ENCODE peak calls at places on chromosomes 11 and 22, in four cellular contexts. E is mucosa of descending colon, Y is brain microvascular endothelial cell, Q is osteocyte. A is an unnamed sample.

GRCh38 chr11:121881806-121882205 is 234.2 kb downstream of the BLID start:
- DNase-seq in Y (peak; percentile 54), E (no peak), Q (no peak), A (peak; percentile 87)

GRCh38 chr11:34749666-34750659 is 129.1 kb downstream of the EHF start:
- DNase-seq in E (no peak), Y (peak; percentile 74), Q (no peak), A (peak; percentile 31)

GRCh38 chr22:48407256-48407955 is 1420.3 kb downstream of the BRD1 start:
- DNase-seq in Q (peak; percentile 23), Y (no peak), E (no peak), A (no peak)

GRCh38 chr11:74141908-74142307 is 28.9 kb downstream of the C2CD3 start:
- DNase-seq in Q (no peak), E (no peak), Y (no peak), A (no peak)

GRCh38 chr11:33044281-33044680 is 4.9 kb downstream of the TCP11L1 start:
- DNase-seq in E (no peak), Q (no peak), Y (no peak), A (no peak)

GRCh38 chr22:50310209-50310722 is 2.8 kb upstream of the PLXNB2 start:
- DNase-seq in E (peak; percentile 24), Q (no peak), Y (no peak), A (no peak)

GRCh38 chr11:83220279-83220678 is 26.8 kb downstream of the ANKRD42 start:
- DNase-seq in Y (no peak), Q (no peak), E (no peak), A (no peak)

GRCh38 chr11:61647529-61647928 is 32.7 kb upstream of the DAGLA start:
- DNase-seq in Y (no peak), Q (no peak), E (no peak), A (no peak)

GRCh38 chr11:71490731-71491390 is 36.2 kb upstream of the KRTAP5-7 start:
- DNase-seq in Q (peak; percentile 80), E (no peak), Y (no peak), A (no peak)

GRCh38 chr22:27482414-27482813 is 319.1 kb downstream of the MN1 start:
- DNase-seq in Y (no peak), Q (no peak), E (no peak), A (no peak)

DNA sequence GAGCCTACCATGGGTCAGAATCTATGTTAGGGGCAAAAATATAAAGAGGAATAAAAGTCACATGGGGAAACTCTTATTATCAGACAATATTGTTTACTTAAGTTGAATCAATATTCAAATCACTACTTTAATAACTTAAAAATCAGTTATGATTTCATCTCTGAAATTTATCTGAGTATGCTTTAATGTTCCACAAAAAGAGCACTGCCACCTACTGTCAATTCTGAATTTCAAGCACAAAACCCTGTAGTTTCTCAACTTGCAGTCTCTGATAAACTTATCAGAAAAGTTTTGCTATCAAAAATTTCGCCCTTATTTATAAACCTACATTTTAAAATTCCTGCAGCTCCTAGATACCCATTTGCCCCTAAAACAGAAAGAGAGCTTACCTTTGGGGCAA is 47.3 kb downstream of the RDX start:
- DNase-seq in Y (no peak), E (no peak), Q (no peak), A (no peak)
- TF ChIP-seq CTCF in Y (peak; percentile 22), E (no peak), Q (peak; percentile 48), A (no peak)

DNA sequence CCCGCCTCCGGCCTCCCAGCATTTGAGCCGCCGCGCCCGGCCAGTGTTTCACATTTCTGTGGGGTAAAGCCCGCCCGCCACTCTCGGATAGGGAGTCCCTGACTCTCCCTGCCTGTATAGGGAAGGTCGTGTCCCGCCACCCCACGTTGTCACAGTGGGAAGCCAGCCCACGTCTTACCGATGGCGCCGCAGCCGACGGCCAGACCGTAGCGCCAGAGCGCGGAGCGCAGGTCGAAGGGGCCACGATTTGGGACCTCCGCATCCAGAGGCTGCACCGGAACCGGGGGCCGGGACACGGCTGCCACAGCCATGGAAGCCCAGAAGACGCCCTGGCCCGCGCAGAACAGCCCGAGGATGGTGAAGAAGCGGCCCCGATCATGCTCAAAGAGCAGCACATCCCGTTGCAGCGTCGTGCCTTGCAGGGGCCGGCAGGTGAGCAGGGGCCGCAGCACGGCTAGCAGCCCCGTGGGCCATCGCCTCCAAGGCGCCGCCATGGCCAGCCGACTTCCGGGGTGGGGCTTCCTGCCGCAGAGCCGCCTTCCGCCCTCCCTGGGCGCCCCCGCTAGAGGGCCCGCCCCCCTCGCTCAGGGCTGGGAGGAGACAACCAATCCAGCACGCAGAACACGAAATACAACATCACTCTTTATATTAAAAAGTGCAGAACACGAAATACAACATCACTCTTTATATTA is at the start of gene TMEM223:
- DNase-seq in E (peak; percentile 94), Y (peak; percentile 68), Q (peak; percentile 95), A (no peak)
- TF ChIP-seq CTCF in E (no peak), Y (peak; percentile 12), Q (peak; percentile 20), A (peak; percentile 31)

GRCh38 chr11:17735823-17736772 is 1.5 kb downstream of the KCNC1 start:
- DNase-seq in Q (no peak), E (no peak), Y (no peak), A (no peak)
- TF ChIP-seq CTCF in Q (peak; percentile 45), E (no peak), Y (no peak), A (peak; percentile 11)

GRCh38 chr22:17213976-17214375 is 5.3 kb downstream of the ADA2 start:
- DNase-seq in Y (peak; percentile 27), Q (no peak), E (peak; percentile 80), A (no peak)
- TF ChIP-seq CTCF in Y (no peak), Q (peak; percentile 39), E (no peak), A (peak; percentile 21)

GRCh38 chr22:30178180-30179126 is 68.1 kb downstream of the LIF start:
- DNase-seq in Q (no peak), E (no peak), Y (no peak), A (no peak)
- TF ChIP-seq CTCF in Q (peak; percentile 24), E (no peak), Y (no peak), A (no peak)